ENCODE peak calls at places on chromosomes 2 and 18, in ten cellular contexts. C is lower lobe of right lung; A is NB4; V is prostate gland; P is HCT116; U is Caco-2; N is skeletal muscle cell; E is H7; Y is CD8-positive, alpha-beta T cell; J is AG09309. L is an unnamed sample.

GRCh38 chr18:12837747-12838146 is 46.3 kb downstream of the PTPN2 start:
- DNase-seq in C (no peak), A (no peak), V (no peak), P (no peak), U (no peak), N (peak), E (no peak), Y (no peak), J (no peak), L (no peak)

GRCh38 chr2:38836801-38837200 is 38.9 kb downstream of the DHX57 start:
- DNase-seq in C (no peak), A (no peak), V (no peak), P (no peak), U (no peak), N (no peak), E (no peak), Y (no peak), J (no peak), L (no peak)

GRCh38 chr18:23053756-23054457 is 81.4 kb upstream of the CABLES1 start:
- DNase-seq in C (no peak), A (peak), V (no peak), P (no peak), U (peak), N (no peak), E (peak), Y (no peak), J (peak), L (no peak)

GRCh38 chr2:54558976-54559410 is 102.9 kb downstream of the SPTBN1 start:
- DNase-seq in C (no peak), A (peak), V (no peak), P (no peak), U (no peak), N (no peak), E (peak), Y (no peak), J (no peak), L (no peak)

GRCh38 chr2:127220102-127220806 is at the start of gene CYP27C1:
- DNase-seq in C (no peak), A (peak), V (no peak), P (no peak), U (peak), N (no peak), E (peak), Y (no peak), J (no peak), L (no peak)

GRCh38 chr2:156986339-156986988 is 271.0 kb upstream of the GALNT5 start:
- DNase-seq in C (no peak), A (no peak), V (no peak), P (peak), U (peak), N (no peak), E (peak), Y (no peak), J (no peak), L (no peak)

GRCh38 chr2:85611217-85611704 is 605 bp downstream of the C2orf68 start:
- DNase-seq in C (no peak), A (no peak), V (no peak), P (no peak), U (no peak), N (no peak), E (no peak), Y (no peak), J (no peak), L (no peak)

GRCh38 chr2:203500951-203501350 is 34.1 kb downstream of the RAPH1 start:
- DNase-seq in C (no peak), A (peak), V (no peak), P (no peak), U (no peak), N (no peak), E (no peak), Y (no peak), J (no peak), L (no peak)

GRCh38 chr18:7414459-7414858 is 152.7 kb upstream of the PTPRM start:
- DNase-seq in C (no peak), A (no peak), V (peak), P (no peak), U (no peak), N (peak), E (no peak), Y (no peak), J (no peak), L (no peak)

GRCh38 chr2:197431858-197432257 is 3.0 kb downstream of the SF3B1 start:
- DNase-seq in C (no peak), A (no peak), V (no peak), P (no peak), U (no peak), N (no peak), E (no peak), Y (no peak), J (no peak), L (no peak)

GRCh38 chr2:31212659-31213058 is 4.7 kb downstream of the CAPN14 start:
- DNase-seq in C (no peak), A (no peak), V (no peak), P (no peak), U (no peak), N (no peak), E (no peak), Y (no peak), J (no peak), L (no peak)

GRCh38 chr2:175403599-175404221 is 222.2 kb upstream of the ATP5MC3 start:
- DNase-seq in C (no peak), A (no peak), V (no peak), P (no peak), U (no peak), N (no peak), E (no peak), Y (no peak), J (no peak), L (no peak)

GRCh38 chr2:184689633-184690032 is 91.3 kb downstream of the ZNF804A start:
- DNase-seq in C (no peak), A (no peak), V (no peak), P (no peak), U (no peak), N (peak), E (no peak), Y (no peak), J (no peak), L (no peak)

GRCh38 chr2:210503622-210504300 is 27.2 kb upstream of the LANCL1 start:
- DNase-seq in C (no peak), A (no peak), V (no peak), P (no peak), U (no peak), N (peak), E (no peak), Y (no peak), J (no peak), L (no peak)

GRCh38 chr2:148885988-148886387 is 11.0 kb downstream of the KIF5C start:
- DNase-seq in C (no peak), A (no peak), V (no peak), P (no peak), U (no peak), N (no peak), E (no peak), Y (no peak), J (no peak), L (no peak)

GRCh38 chr2:37730037-37730813 is 58.8 kb upstream of the CDC42EP3 start:
- DNase-seq in C (no peak), A (no peak), V (no peak), P (no peak), U (no peak), N (no peak), E (no peak), Y (no peak), J (no peak), L (no peak)

GRCh38 chr2:241208058-241208457 is 19.6 kb downstream of the ANO7 start:
- DNase-seq in C (no peak), A (no peak), V (no peak), P (no peak), U (no peak), N (no peak), E (no peak), Y (no peak), J (no peak), L (no peak)

GRCh38 chr2:226118471-226119429 is 680.9 kb downstream of the IRS1 start:
- DNase-seq in C (no peak), A (peak), V (peak), P (peak), U (no peak), N (peak), E (no peak), Y (no peak), J (peak), L (peak)

GRCh38 chr2:199279146-199279545 is 178.6 kb downstream of the SATB2 start:
- DNase-seq in C (no peak), A (no peak), V (no peak), P (no peak), U (no peak), N (no peak), E (no peak), Y (no peak), J (no peak), L (no peak)

GRCh38 chr2:64978514-64979268 is 10.5 kb upstream of the SLC1A4 start:
- DNase-seq in C (no peak), A (peak), V (no peak), P (peak), U (no peak), N (no peak), E (no peak), Y (no peak), J (no peak), L (no peak)

GRCh38 chr2:192162392-192163042 is 32.2 kb downstream of the TMEFF2 start:
- DNase-seq in C (no peak), A (peak), V (peak), P (peak), U (peak), N (peak), E (peak), Y (peak), J (peak), L (peak)

GRCh38 chr2:108315408-108316193 is 26.9 kb downstream of the SULT1C2 start:
- DNase-seq in C (no peak), A (no peak), V (peak), P (no peak), U (peak), N (no peak), E (no peak), Y (no peak), J (no peak), L (no peak)

GRCh38 chr2:15302154-15302553 is 259.0 kb downstream of the NBAS start:
- DNase-seq in C (no peak), A (no peak), V (no peak), P (no peak), U (no peak), N (peak), E (no peak), Y (no peak), J (no peak), L (no peak)

GRCh38 chr2:207289295-207290018 is 123.7 kb upstream of the KLF7 start:
- DNase-seq in C (no peak), A (no peak), V (peak), P (no peak), U (no peak), N (no peak), E (no peak), Y (no peak), J (no peak), L (no peak)

GRCh38 chr2:96638144-96639121 is at the start of gene KANSL3:
- DNase-seq in C (peak), A (peak), V (peak), P (peak), U (peak), N (peak), E (peak), Y (peak), J (peak), L (no peak)

GRCh38 chr2:26363958-26364357 is 17.4 kb upstream of the ADGRF3 start:
- DNase-seq in C (no peak), A (no peak), V (no peak), P (no peak), U (no peak), N (no peak), E (no peak), Y (no peak), J (no peak), L (no peak)

GRCh38 chr2:133837441-133838090 is 269.3 kb upstream of the NCKAP5 start:
- DNase-seq in C (no peak), A (no peak), V (no peak), P (no peak), U (no peak), N (peak), E (peak), Y (no peak), J (no peak), L (no peak)

GRCh38 chr2:200968162-200968561 is 4.7 kb upstream of the ORC2 start:
- DNase-seq in C (no peak), A (peak), V (no peak), P (peak), U (peak), N (no peak), E (no peak), Y (no peak), J (no peak), L (no peak)

DNA sequence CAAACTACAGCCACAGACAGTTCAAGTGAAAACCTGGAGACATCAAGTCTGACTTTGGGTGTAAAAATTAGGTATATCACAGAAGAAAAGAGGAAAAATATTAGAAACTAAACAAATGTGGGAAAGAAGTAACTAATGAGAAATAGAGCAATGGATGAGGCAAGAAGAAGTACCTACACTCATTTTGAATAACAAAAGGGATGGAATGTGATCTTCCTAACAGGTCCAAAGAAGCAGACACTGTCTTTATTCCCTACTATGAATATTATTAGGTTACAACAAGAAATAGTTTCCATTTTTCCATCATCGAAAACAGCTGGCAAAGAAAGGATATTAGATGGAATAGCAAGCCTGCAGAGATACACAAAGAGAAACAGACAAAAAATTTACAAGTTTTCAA is 486.3 kb upstream of the FSHR start:
- DNase-seq in C (no peak), A (no peak), V (no peak), P (no peak), U (no peak), N (no peak), E (peak), Y (no peak), J (no peak), L (no peak)
- H3K4me3 ChIP-seq in C (no peak), A (no peak), V (no peak), P (no peak), U (no peak), N (no peak), E (no peak), Y (no peak), J (no peak), L (no peak)

GRCh38 chr2:18378020-18378653 is 182.3 kb downstream of the RDH14 start:
- DNase-seq in C (no peak), A (peak), V (peak), P (peak), U (peak), N (no peak), E (peak), Y (peak), J (no peak), L (no peak)

GRCh38 chr2:18369750-18370149 is 190.7 kb downstream of the RDH14 start:
- DNase-seq in C (no peak), A (no peak), V (no peak), P (no peak), U (no peak), N (peak), E (no peak), Y (no peak), J (no peak), L (no peak)

GRCh38 chr2:18373081-18373480 is 187.4 kb downstream of the RDH14 start:
- DNase-seq in C (no peak), A (no peak), V (no peak), P (no peak), U (no peak), N (no peak), E (no peak), Y (no peak), J (no peak), L (no peak)

GRCh38 chr2:18376936-18377335 is 183.5 kb downstream of the RDH14 start:
- DNase-seq in C (no peak), A (no peak), V (no peak), P (no peak), U (no peak), N (no peak), E (no peak), Y (no peak), J (no peak), L (no peak)

GRCh38 chr2:18373664-18374063 is 186.8 kb downstream of the RDH14 start:
- DNase-seq in C (no peak), A (no peak), V (no peak), P (no peak), U (no peak), N (no peak), E (no peak), Y (no peak), J (no peak), L (no peak)
- H3K4me3 ChIP-seq in C (no peak), A (no peak), V (no peak), P (no peak), U (no peak), N (no peak), E (no peak), Y (no peak), J (no peak), L (no peak)

DNA sequence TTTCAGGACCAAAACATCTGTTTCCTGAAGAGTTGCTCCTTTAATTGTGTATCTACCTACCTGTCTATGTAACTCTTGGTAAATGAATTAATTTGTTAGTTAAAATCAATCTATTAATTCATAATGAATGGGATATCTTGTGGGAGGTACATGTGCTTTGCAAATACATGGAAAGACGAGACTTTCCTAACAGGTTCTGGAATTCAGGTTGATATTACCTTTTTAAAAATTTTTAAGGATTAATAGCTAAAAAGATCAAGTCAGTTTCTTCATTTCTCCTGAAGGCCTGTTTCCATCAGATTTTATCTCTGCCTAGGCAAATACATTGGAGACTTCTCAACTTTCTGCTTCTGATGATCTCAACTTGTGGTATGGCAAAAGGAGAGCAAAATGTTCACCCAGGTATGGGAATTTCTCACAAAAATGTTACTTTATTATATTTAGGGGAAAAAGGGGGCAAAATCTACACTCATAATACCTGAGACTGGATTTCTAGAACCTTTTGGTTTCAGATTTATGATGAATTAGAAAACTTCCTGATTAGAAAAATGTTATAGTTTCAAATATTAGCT is 7.4 kb downstream of the TFPI start:
- DNase-seq in C (no peak), A (no peak), V (no peak), P (no peak), U (no peak), N (no peak), E (no peak), Y (no peak), J (no peak), L (no peak)
- H3K4me3 ChIP-seq in C (peak), A (no peak), V (no peak), P (no peak), U (no peak), N (no peak), E (no peak), Y (no peak), J (no peak), L (no peak)

GRCh38 chr2:228377533-228377932 is 196.0 kb upstream of the SPHKAP start:
- DNase-seq in C (no peak), A (no peak), V (no peak), P (no peak), U (no peak), N (no peak), E (no peak), Y (no peak), J (no peak), L (no peak)

GRCh38 chr2:228378233-228378632 is 196.7 kb upstream of the SPHKAP start:
- DNase-seq in C (no peak), A (no peak), V (no peak), P (no peak), U (no peak), N (no peak), E (no peak), Y (no peak), J (no peak), L (no peak)

GRCh38 chr2:228378696-228379425 is 197.4 kb upstream of the SPHKAP start:
- DNase-seq in C (no peak), A (no peak), V (no peak), P (no peak), U (no peak), N (no peak), E (no peak), Y (no peak), J (no peak), L (no peak)
- H3K4me3 ChIP-seq in C (no peak), A (no peak), V (no peak), P (no peak), U (no peak), N (no peak), E (no peak), Y (no peak), J (no peak), L (no peak)

GRCh38 chr2:236176951-236177350 is 8.8 kb upstream of the GBX2 start:
- DNase-seq in C (no peak), A (no peak), V (no peak), P (no peak), U (no peak), N (no peak), E (peak), Y (no peak), J (no peak), L (no peak)

GRCh38 chr2:236176417-236176816 is 8.2 kb upstream of the GBX2 start:
- DNase-seq in C (no peak), A (peak), V (no peak), P (no peak), U (no peak), N (no peak), E (peak), Y (no peak), J (no peak), L (no peak)

GRCh38 chr2:236178921-236179652 is 10.9 kb upstream of the GBX2 start:
- DNase-seq in C (no peak), A (no peak), V (no peak), P (no peak), U (no peak), N (no peak), E (peak), Y (no peak), J (no peak), L (no peak)

GRCh38 chr2:236177967-236178909 is 10.1 kb upstream of the GBX2 start:
- DNase-seq in C (no peak), A (peak), V (no peak), P (peak), U (peak), N (no peak), E (peak), Y (no peak), J (no peak), L (no peak)

DNA sequence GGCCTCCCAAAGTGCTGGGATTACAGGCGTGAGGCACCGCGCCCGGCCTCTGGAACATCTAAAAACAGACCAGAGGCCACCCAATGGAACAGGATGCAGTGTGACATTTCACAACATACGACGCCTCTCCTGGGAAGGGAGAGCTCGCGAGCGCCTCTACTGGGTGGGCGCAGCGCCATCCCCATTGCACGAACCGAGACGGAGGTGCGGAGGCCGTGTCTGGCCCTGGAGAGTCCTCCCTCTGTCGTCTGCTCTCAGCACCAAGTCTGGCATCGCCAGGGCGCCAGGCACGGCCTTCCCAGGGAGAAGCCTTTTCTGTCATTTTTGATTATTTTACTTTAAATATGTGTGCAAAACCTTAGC is 9.4 kb upstream of the GBX2 start:
- DNase-seq in C (no peak), A (peak), V (no peak), P (peak), U (no peak), N (no peak), E (peak), Y (no peak), J (no peak), L (no peak)
- H3K4me3 ChIP-seq in C (no peak), A (no peak), V (no peak), P (peak), U (peak), N (no peak), E (peak), Y (no peak), J (no peak), L (no peak)